ENCODE peak calls at places on chromosomes 6 and 20, in nine cellular contexts. U is PC-3, F is sigmoid colon, M is uterus, H is SK-N-SH, X is endothelial cell of umbilical vein, L is OCI-LY7, V is RWPE1, A is HL-60. R is an unnamed sample.
A peak's percentile ranks its signal among the peaks of the same experiment; 100 is the strongest.

GRCh38 chr6:6712258-6712978 is 123.9 kb downstream of the LY86 start:
- DNase-seq in A (peak; percentile 91), U (peak; percentile 94), M (no peak), H (no peak), X (no peak), V (peak; percentile 86), L (no peak), F (no peak), R (no peak)

GRCh38 chr20:13494019-13494418 is 144.7 kb downstream of the TASP1 start:
- DNase-seq in F (no peak), H (no peak), V (no peak), U (peak; percentile 42), L (no peak), A (no peak), M (no peak), X (no peak), R (no peak)

GRCh38 chr20:5658897-5659296 is 91.3 kb upstream of the SHLD1 start:
- DNase-seq in H (no peak), V (peak; percentile 70), F (peak; percentile 90), U (peak; percentile 12), M (peak; percentile 67), A (peak; percentile 86), X (peak; percentile 91), L (peak; percentile 92), R (no peak)

GRCh38 chr6:148441454-148441911 is 98.8 kb downstream of the SASH1 start:
- DNase-seq in A (no peak), X (peak; percentile 92), U (peak; percentile 95), M (no peak), H (no peak), V (peak; percentile 72), L (no peak), F (no peak), R (no peak)

GRCh38 chr6:141610741-141611140 is 522.0 kb upstream of the GJE1 start:
- DNase-seq in L (no peak), V (peak; percentile 4), M (no peak), F (no peak), H (no peak), X (peak; percentile 3), A (no peak), U (peak; percentile 45), R (no peak)

GRCh38 chr20:3011752-3012151 is 31.7 kb upstream of the GNRH2 start:
- DNase-seq in V (no peak), H (no peak), F (no peak), X (no peak), A (no peak), M (no peak), L (no peak), U (no peak), R (no peak)

GRCh38 chr6:136784910-136785746 is 7.1 kb downstream of the MAP3K5 start:
- DNase-seq in V (no peak), H (no peak), A (peak; percentile 94), F (peak; percentile 78), L (peak; percentile 63), M (no peak), U (no peak), X (peak; percentile 58), R (no peak)

GRCh38 chr6:170459451-170459850 is 93.7 kb downstream of the PSMB1 start:
- DNase-seq in U (peak; percentile 17), V (no peak), M (no peak), A (no peak), F (no peak), X (peak; percentile 30), L (no peak), H (no peak), R (no peak)

GRCh38 chr6:28947831-28948270 is 24.1 kb upstream of the TRIM27 start:
- DNase-seq in L (no peak), H (no peak), F (no peak), V (peak; percentile 53), X (peak; percentile 47), M (no peak), A (no peak), U (peak; percentile 94), R (no peak)

GRCh38 chr6:118100763-118101162 is 193.7 kb downstream of the SLC35F1 start:
- DNase-seq in U (no peak), F (no peak), X (no peak), L (no peak), A (no peak), M (no peak), V (no peak), H (no peak), R (no peak)

GRCh38 chr6:121555201-121555600 is 119.8 kb downstream of the GJA1 start:
- DNase-seq in A (no peak), M (no peak), X (no peak), V (no peak), L (no peak), H (no peak), U (no peak), F (no peak), R (no peak)

GRCh38 chr20:40255368-40255767 is 433.7 kb downstream of the MAFB start:
- DNase-seq in M (no peak), U (no peak), V (no peak), A (no peak), L (no peak), X (no peak), F (no peak), H (no peak), R (no peak)
- TF ChIP-seq CTCF in M (no peak), U (no peak), V (peak; percentile 14), A (no peak), L (no peak), X (no peak), F (no peak), H (no peak), R (peak; percentile 44)

DNA sequence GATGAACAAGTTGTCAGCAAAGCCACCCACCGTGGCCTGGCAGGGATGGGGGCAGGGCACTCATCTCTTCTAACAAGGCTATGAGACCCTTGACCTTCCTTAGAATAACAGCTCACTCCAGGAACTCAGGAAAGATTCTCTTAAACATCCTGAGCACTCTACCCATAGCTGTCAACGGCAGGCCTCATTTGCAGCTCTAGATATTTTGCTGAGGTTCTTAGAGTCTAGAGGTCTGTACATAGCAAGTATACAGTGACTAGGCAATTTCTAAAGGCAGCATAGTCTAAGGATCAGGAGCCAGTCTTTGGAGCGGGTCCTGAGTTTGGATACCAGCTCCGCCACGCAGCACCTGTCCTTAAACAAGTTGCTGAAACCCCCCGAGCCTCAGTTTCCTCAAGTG is 11.7 kb downstream of the TRERF1 start:
- DNase-seq in L (no peak), H (no peak), U (no peak), A (no peak), V (no peak), X (no peak), F (no peak), M (no peak), R (no peak)
- TF ChIP-seq CTCF in L (no peak), H (no peak), U (no peak), A (no peak), V (no peak), X (no peak), F (no peak), M (no peak), R (no peak)

GRCh38 chr6:108914235-108915022 is 66.2 kb downstream of the ARMC2 start:
- DNase-seq in A (peak; percentile 26), L (peak; percentile 64), M (no peak), F (no peak), U (peak; percentile 31), X (no peak), H (peak; percentile 37), V (peak; percentile 20), R (no peak)
- TF ChIP-seq CTCF in A (no peak), L (peak; percentile 98), M (no peak), F (peak; percentile 34), U (peak; percentile 83), X (peak; percentile 46), H (peak; percentile 58), V (peak; percentile 56), R (peak; percentile 66)

GRCh38 chr6:27757307-27757706 is 154.9 kb downstream of the OR2B2 start:
- DNase-seq in M (peak; percentile 21), L (no peak), X (no peak), V (no peak), H (no peak), A (no peak), F (no peak), U (no peak), R (no peak)

GRCh38 chr6:27755768-27756167 is 156.4 kb downstream of the OR2B2 start:
- DNase-seq in A (peak; percentile 89), F (no peak), L (no peak), M (no peak), U (no peak), H (no peak), V (no peak), X (no peak), R (no peak)

GRCh38 chr6:27754408-27754782 is 157.8 kb downstream of the OR2B2 start:
- DNase-seq in H (no peak), F (no peak), M (no peak), X (no peak), U (no peak), L (no peak), A (no peak), V (no peak), R (no peak)

GRCh38 chr6:27752038-27752885 is 159.9 kb downstream of the OR2B2 start:
- DNase-seq in V (peak; percentile 36), X (peak; percentile 89), F (peak; percentile 72), H (peak; percentile 53), M (peak; percentile 45), L (peak; percentile 82), A (peak; percentile 72), U (peak; percentile 95), R (no peak)

GRCh38 chr6:27753668-27754407 is 158.4 kb downstream of the OR2B2 start:
- DNase-seq in H (peak; percentile 87), U (peak; percentile 92), V (peak; percentile 81), M (peak; percentile 79), X (peak; percentile 37), L (peak; percentile 87), A (peak; percentile 93), F (peak; percentile 84), R (peak; percentile 75)
- TF ChIP-seq CTCF in H (no peak), U (peak; percentile 11), V (peak; percentile 16), M (no peak), X (no peak), L (peak; percentile 27), A (no peak), F (no peak), R (peak; percentile 49)

GRCh38 chr6:11304946-11305345 is 72.5 kb upstream of the NEDD9 start:
- DNase-seq in M (no peak), U (no peak), V (no peak), A (no peak), X (no peak), H (no peak), F (no peak), L (no peak), R (no peak)
- TF ChIP-seq CTCF in M (no peak), U (no peak), V (no peak), A (no peak), X (no peak), H (no peak), F (no peak), L (no peak), R (no peak)

GRCh38 chr20:35617397-35618031 is 1.9 kb downstream of the SPAG4 start:
- DNase-seq in L (peak; percentile 92), A (peak; percentile 54), H (peak; percentile 81), V (peak; percentile 75), F (peak; percentile 84), X (peak; percentile 67), U (peak; percentile 83), M (peak; percentile 64), R (no peak)
- TF ChIP-seq CTCF in L (peak; percentile 61), A (no peak), H (peak; percentile 46), V (peak; percentile 12), F (peak; percentile 29), X (peak; percentile 4), U (peak; percentile 62), M (peak; percentile 15), R (peak; percentile 55)

GRCh38 chr6:23414204-23414501 is 711.9 kb upstream of the NRSN1 start:
- DNase-seq in V (no peak), U (peak; percentile 70), A (no peak), M (no peak), F (no peak), X (peak; percentile 91), H (peak; percentile 26), L (no peak), R (no peak)
- TF ChIP-seq CTCF in V (peak; percentile 15), U (peak; percentile 66), A (no peak), M (peak; percentile 29), F (no peak), X (no peak), H (peak; percentile 52), L (no peak), R (peak; percentile 51)

R was measured in type B pancreatic cell.